ENCODE peak calls at places on chromosomes 4 and X, in four cellular contexts. F, T, O and W are unnamed samples.

GRCh38 chr4:172515266-172515879 is 653.2 kb upstream of the GALNT7 start:
- DNase-seq in O (no peak), T (no peak), F (no peak), W (no peak)

GRCh38 chr4:182862166-182862875 is 54.9 kb downstream of the DCTD start:
- DNase-seq in O (no peak), F (peak; percentile 17), T (no peak), W (no peak)

GRCh38 chr4:94653095-94653649 is 104.6 kb upstream of the BMPR1B start:
- DNase-seq in F (peak; percentile 46), O (no peak), T (no peak), W (no peak)

GRCh38 chr4:83219344-83219990 is 65.1 kb downstream of the COQ2 start:
- DNase-seq in O (peak; percentile 31), F (no peak), T (no peak), W (peak; percentile 80)

GRCh38 chrX:106728337-106728736 is 1.8 kb downstream of the RNF128 start:
- DNase-seq in T (no peak), F (no peak), O (no peak), W (no peak)

GRCh38 chr4:2288051-2288541 is 26.2 kb upstream of the MXD4 start:
- DNase-seq in T (no peak), O (no peak), F (no peak), W (no peak)

GRCh38 chrX:47643926-47644325 is 6.4 kb downstream of the ELK1 start:
- DNase-seq in O (peak; percentile 41), T (no peak), F (no peak), W (peak; percentile 24)

GRCh38 chr4:178414881-178415446 is 972.7 kb upstream of the AGA start:
- DNase-seq in O (no peak), F (no peak), T (no peak), W (no peak)

GRCh38 chrX:43349363-43349762 is 306.7 kb upstream of the MAOA start:
- DNase-seq in T (no peak), F (peak; percentile 11), O (peak; percentile 44), W (peak; percentile 25)

GRCh38 chr4:105709081-105709450 is 482 bp downstream of the GSTCD start:
- DNase-seq in T (no peak), F (peak; percentile 43), O (peak; percentile 57), W (no peak)

GRCh38 chr4:121070696-121071639 is 1.4 kb downstream of the NDNF start:
- DNase-seq in T (no peak), O (peak; percentile 85), F (no peak), W (peak; percentile 58)

GRCh38 chrX:23333842-23334535 is 660 bp upstream of the PTCHD1 start:
- DNase-seq in T (no peak), O (no peak), F (no peak), W (no peak)

GRCh38 chr4:107826427-107826980 is 1.8 kb downstream of the SGMS2 start:
- DNase-seq in O (peak; percentile 19), F (no peak), T (peak; percentile 60), W (no peak)

GRCh38 chr4:121070274-121070673 is 2.1 kb downstream of the NDNF start:
- DNase-seq in T (no peak), O (peak; percentile 45), F (no peak), W (no peak)

GRCh38 chrX:63058204-63058603 is 292.9 kb downstream of the SPIN4 start:
- DNase-seq in T (no peak), O (no peak), F (no peak), W (no peak)

GRCh38 chr4:10403633-10404445 is 53.4 kb downstream of the ZNF518B start:
- DNase-seq in T (no peak), F (peak; percentile 63), O (peak; percentile 66), W (peak; percentile 56)

GRCh38 chr4:169070895-169071218 is 60.8 kb upstream of the CBR4 start:
- DNase-seq in O (no peak), T (no peak), F (no peak), W (no peak)

GRCh38 chrX:40651620-40652223 is 4.4 kb upstream of the CXorf38 start:
- DNase-seq in O (peak; percentile 60), T (no peak), F (peak; percentile 16), W (peak; percentile 48)

GRCh38 chr4:147802346-147802745 is 70.5 kb downstream of the ARHGAP10 start:
- DNase-seq in F (no peak), O (no peak), T (no peak), W (no peak)

GRCh38 chr4:142201041-142201440 is 564.7 kb downstream of the IL15 start:
- DNase-seq in O (no peak), T (no peak), F (no peak), W (no peak)

GRCh38 chr4:57154191-57154590 is 44.0 kb upstream of the IGFBP7 start:
- DNase-seq in T (no peak), O (peak; percentile 18), F (no peak), W (peak; percentile 8)

DNA sequence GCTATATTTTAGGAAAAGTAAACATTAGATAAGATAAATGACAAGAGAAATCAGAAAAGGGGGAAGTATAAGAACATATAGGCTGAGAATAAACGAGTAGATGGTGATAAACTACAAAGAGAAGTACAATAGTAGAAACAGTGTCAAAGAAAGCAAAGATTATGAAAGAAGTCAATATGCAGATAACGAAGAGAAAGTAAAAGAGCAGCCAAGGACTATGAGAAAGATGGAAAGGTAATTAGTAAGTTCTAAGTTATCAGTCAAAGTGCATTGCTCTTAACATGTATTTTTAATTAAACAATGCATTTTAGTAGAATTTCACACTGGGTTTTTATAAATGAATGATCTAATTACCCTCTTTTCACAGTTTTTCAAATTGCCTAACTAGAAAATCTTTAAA is 1801.3 kb upstream of the PCDH10 start:
- DNase-seq in T (no peak), F (no peak), O (no peak), W (no peak)
- H3K4me3 ChIP-seq in T (no peak overlapping the region), F (no peak overlapping the region), O (no peak overlapping the region), W (no peak overlapping the region)

GRCh38 chr4:85763207-85763606 is 288.3 kb downstream of the ARHGAP24 start:
- DNase-seq in T (no peak), F (no peak), O (no peak), W (no peak)

GRCh38 chr4:85759392-85759791 is 284.4 kb downstream of the ARHGAP24 start:
- DNase-seq in O (no peak), F (no peak), T (no peak), W (no peak)

GRCh38 chr4:85762204-85762884 is 287.4 kb downstream of the ARHGAP24 start:
- DNase-seq in T (no peak), F (no peak), O (peak; percentile 96), W (peak; percentile 91)

GRCh38 chr4:85761803-85762202 is 286.9 kb downstream of the ARHGAP24 start:
- DNase-seq in F (no peak), T (no peak), O (peak; percentile 50), W (peak; percentile 27)

GRCh38 chr4:85760521-85760920 is 285.6 kb downstream of the ARHGAP24 start:
- DNase-seq in O (no peak), T (no peak), F (no peak), W (peak; percentile 35)
- H3K4me3 ChIP-seq in O (no peak overlapping the region), T (no peak overlapping the region), F (no peak overlapping the region), W (no peak overlapping the region)

DNA sequence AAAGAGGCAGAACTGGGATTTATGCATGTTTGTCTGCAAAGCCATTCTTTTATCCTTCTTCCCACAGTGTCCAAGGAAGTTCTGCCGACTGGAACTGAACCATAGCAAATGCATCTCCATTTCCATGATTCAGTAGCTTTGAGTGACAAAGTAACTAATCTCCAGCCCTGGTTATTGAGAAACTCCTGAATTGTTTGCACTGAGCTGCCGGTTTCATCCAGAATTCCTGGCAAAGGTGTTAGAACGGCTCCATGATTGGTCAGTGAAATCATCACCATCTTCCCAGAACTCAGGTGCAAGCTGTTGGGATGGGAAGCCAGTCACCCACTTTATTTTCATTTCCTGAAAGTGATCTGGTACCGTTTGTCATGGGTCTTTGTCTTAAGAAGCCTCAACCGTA is 47.0 kb upstream of the SLC34A2 start:
- DNase-seq in O (no peak), F (no peak), T (peak; percentile 51), W (no peak)
- H3K4me3 ChIP-seq in O (no peak overlapping the region), F (no peak overlapping the region), T (no peak overlapping the region), W (no peak overlapping the region)

DNA sequence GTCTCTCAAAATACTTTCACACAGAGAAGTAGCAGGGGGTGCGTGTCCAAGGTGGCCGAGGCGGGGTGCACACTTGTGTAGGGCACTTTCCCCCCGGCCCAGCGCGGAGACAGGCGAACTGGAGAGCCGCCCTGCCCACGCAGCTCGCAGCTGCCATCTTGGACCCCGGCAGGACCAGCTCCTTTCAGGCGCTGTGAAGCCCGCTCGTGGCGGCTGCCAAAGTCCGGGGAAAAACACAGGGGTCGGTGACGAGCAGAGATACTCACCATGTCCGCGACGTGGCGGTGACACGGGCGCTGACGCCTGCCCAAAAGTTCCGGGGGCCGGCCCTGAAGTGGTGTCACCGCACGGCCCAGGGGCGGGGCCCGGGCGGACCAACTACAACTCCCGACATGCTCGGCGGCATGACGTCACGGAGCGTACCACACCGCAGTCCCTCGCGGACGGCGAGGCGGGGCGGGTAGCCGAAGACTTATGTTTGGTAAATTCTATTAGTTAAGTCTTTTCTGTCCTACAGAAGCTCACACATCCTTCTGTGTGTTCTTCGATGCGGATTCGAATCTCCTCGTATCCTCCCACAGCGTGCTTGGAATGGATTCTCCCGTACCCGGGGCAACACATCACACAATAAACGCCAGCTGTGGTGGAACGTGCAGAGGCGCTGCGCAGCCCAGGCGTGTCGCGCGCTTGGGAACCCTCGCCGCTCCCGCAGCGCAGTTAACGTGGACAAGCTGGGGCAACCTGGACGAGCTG is at the start of gene UFSP2:
- DNase-seq in O (peak; percentile 95), F (peak; percentile 91), T (peak; percentile 39), W (peak; percentile 87)
- H3K4me3 ChIP-seq in O (peak within 1 kb of the TSS; percentile 91), F (peak within 1 kb of the TSS; percentile 74), T (peak within 1 kb of the TSS; percentile 78), W (peak within 1 kb of the TSS; percentile 85)

GRCh38 chr4:77201857-77202256 is 44.9 kb downstream of the CCNG2 start:
- DNase-seq in F (no peak), O (peak; percentile 36), T (no peak), W (no peak)

GRCh38 chr4:77197361-77197760 is 40.4 kb downstream of the CCNG2 start:
- DNase-seq in O (no peak), F (no peak), T (no peak), W (no peak)

GRCh38 chr4:77201343-77201742 is 44.3 kb downstream of the CCNG2 start:
- DNase-seq in F (no peak), T (no peak), O (peak; percentile 75), W (peak; percentile 25)

GRCh38 chr4:77199276-77199675 is 42.3 kb downstream of the CCNG2 start:
- DNase-seq in O (no peak), F (no peak), T (no peak), W (no peak)

DNA sequence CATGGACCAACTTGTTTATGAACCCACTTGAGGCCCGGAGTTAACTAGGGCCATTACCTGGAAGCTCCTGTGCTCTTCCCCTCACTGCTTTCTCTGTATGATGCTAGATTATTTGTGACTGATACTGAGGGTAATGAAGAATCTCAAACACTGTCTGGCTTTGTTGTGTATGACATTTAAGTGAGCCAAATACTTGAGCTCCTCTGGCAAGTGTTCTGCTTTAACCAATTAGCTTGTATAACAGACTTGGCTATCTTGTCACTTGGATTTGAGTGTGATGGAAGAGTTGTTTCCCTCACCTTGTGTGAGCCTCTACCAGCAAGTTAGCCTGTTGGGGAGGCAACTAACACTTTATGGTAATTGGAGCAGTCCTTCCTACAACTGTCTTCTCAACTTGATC is 42.7 kb downstream of the CCNG2 start:
- DNase-seq in O (no peak), T (no peak), F (no peak), W (no peak)
- H3K4me3 ChIP-seq in O (no peak overlapping the region), T (no peak overlapping the region), F (no peak overlapping the region), W (no peak overlapping the region)